ENCODE peak calls at places on chromosomes 2 and 18, in five cellular contexts. One of them, this sample, is unnamed.

GRCh38 chr18:25284861-25285574 is 66.9 kb downstream of the ZNF521 start:
- DNase-seq in pancreas: no peak
- DNase-seq in osteoblast: no peak
- DNase-seq in neural progenitor cell: peak
- DNase-seq in uterus: peak
- DNase-seq in this sample: no peak

GRCh38 chr2:55482186-55482945 is 37.2 kb upstream of the CFAP36 start:
- DNase-seq in pancreas: no peak
- DNase-seq in osteoblast: peak
- DNase-seq in neural progenitor cell: no peak
- DNase-seq in uterus: no peak
- DNase-seq in this sample: no peak

GRCh38 chr2:68799615-68800400 is 65.2 kb downstream of the ARHGAP25 start:
- DNase-seq in pancreas: no peak
- DNase-seq in osteoblast: no peak
- DNase-seq in neural progenitor cell: peak
- DNase-seq in uterus: no peak
- DNase-seq in this sample: no peak

GRCh38 chr2:216283038-216283900 is 89.0 kb downstream of the MARCHF4 start:
- DNase-seq in pancreas: no peak
- DNase-seq in osteoblast: no peak
- DNase-seq in neural progenitor cell: peak
- DNase-seq in uterus: no peak
- DNase-seq in this sample: peak

GRCh38 chr2:177989029-177989885 is 83.3 kb downstream of the PDE11A start:
- DNase-seq in pancreas: no peak
- DNase-seq in osteoblast: peak
- DNase-seq in neural progenitor cell: no peak
- DNase-seq in uterus: no peak
- DNase-seq in this sample: no peak

GRCh38 chr2:145631561-145631960 is 1111.6 kb upstream of the ZEB2 start:
- DNase-seq in pancreas: no peak
- DNase-seq in osteoblast: no peak
- DNase-seq in neural progenitor cell: no peak
- DNase-seq in uterus: no peak
- DNase-seq in this sample: no peak

GRCh38 chr2:221724631-221725203 is 152.6 kb upstream of the EPHA4 start:
- DNase-seq in pancreas: no peak
- DNase-seq in osteoblast: no peak
- DNase-seq in neural progenitor cell: no peak
- DNase-seq in uterus: no peak
- DNase-seq in this sample: no peak

GRCh38 chr2:236166157-236166780 is 1.9 kb downstream of the GBX2 start:
- DNase-seq in pancreas: no peak
- DNase-seq in osteoblast: peak
- DNase-seq in neural progenitor cell: peak
- DNase-seq in uterus: no peak
- DNase-seq in this sample: no peak

GRCh38 chr2:67733517-67733916 is 329.3 kb downstream of the C1D start:
- DNase-seq in pancreas: peak
- DNase-seq in osteoblast: no peak
- DNase-seq in neural progenitor cell: peak
- DNase-seq in uterus: no peak
- DNase-seq in this sample: peak

GRCh38 chr2:227608469-227609338 is 5.9 kb downstream of the SCYGR3 start:
- DNase-seq in pancreas: no peak
- DNase-seq in osteoblast: no peak
- DNase-seq in neural progenitor cell: no peak
- DNase-seq in uterus: no peak
- DNase-seq in this sample: no peak

GRCh38 chr2:56741601-56742102 is 557.9 kb downstream of the CCDC85A start:
- DNase-seq in pancreas: no peak
- DNase-seq in osteoblast: peak
- DNase-seq in neural progenitor cell: no peak
- DNase-seq in uterus: peak
- DNase-seq in this sample: peak

GRCh38 chr2:173451137-173451536 is 96.5 kb downstream of the CDCA7 start:
- DNase-seq in pancreas: no peak
- DNase-seq in osteoblast: no peak
- DNase-seq in neural progenitor cell: no peak
- DNase-seq in uterus: no peak
- DNase-seq in this sample: no peak

GRCh38 chr2:101679037-101679726 is 18.3 kb upstream of the MAP4K4 start:
- DNase-seq in pancreas: no peak
- DNase-seq in osteoblast: no peak
- DNase-seq in neural progenitor cell: no peak
- DNase-seq in uterus: no peak
- DNase-seq in this sample: peak

GRCh38 chr2:119065146-119065545 is 93.4 kb downstream of the C1QL2 start:
- DNase-seq in pancreas: no peak
- DNase-seq in osteoblast: no peak
- DNase-seq in neural progenitor cell: no peak
- DNase-seq in uterus: no peak
- DNase-seq in this sample: no peak

GRCh38 chr18:61803393-61803792 is 89.4 kb downstream of the RNF152 start:
- DNase-seq in pancreas: no peak
- DNase-seq in osteoblast: no peak
- DNase-seq in neural progenitor cell: peak
- DNase-seq in uterus: no peak
- DNase-seq in this sample: no peak

GRCh38 chr2:161369311-161369710 is 46.8 kb upstream of the TBR1 start:
- DNase-seq in pancreas: no peak
- DNase-seq in osteoblast: no peak
- DNase-seq in neural progenitor cell: no peak
- DNase-seq in uterus: no peak
- DNase-seq in this sample: no peak

GRCh38 chr18:61917870-61918269 is 25.1 kb upstream of the RNF152 start:
- DNase-seq in pancreas: no peak
- DNase-seq in osteoblast: no peak
- DNase-seq in neural progenitor cell: no peak
- DNase-seq in uterus: no peak
- DNase-seq in this sample: no peak

GRCh38 chr2:223469270-223470057 is 132.7 kb downstream of the SCG2 start:
- DNase-seq in pancreas: no peak
- DNase-seq in osteoblast: no peak
- DNase-seq in neural progenitor cell: no peak
- DNase-seq in uterus: peak
- DNase-seq in this sample: peak

GRCh38 chr2:70340921-70341765 is 39.3 kb upstream of the FAM136A start:
- DNase-seq in pancreas: no peak
- DNase-seq in osteoblast: peak
- DNase-seq in neural progenitor cell: peak
- DNase-seq in uterus: no peak
- DNase-seq in this sample: no peak

GRCh38 chr18:9619545-9619944 is 5.2 kb upstream of the PPP4R1 start:
- DNase-seq in pancreas: no peak
- DNase-seq in osteoblast: peak
- DNase-seq in neural progenitor cell: no peak
- DNase-seq in uterus: no peak
- DNase-seq in this sample: no peak

GRCh38 chr2:207185372-207185771 is 19.6 kb upstream of the KLF7 start:
- DNase-seq in pancreas: no peak
- DNase-seq in osteoblast: no peak
- DNase-seq in neural progenitor cell: no peak
- DNase-seq in uterus: no peak
- DNase-seq in this sample: no peak

GRCh38 chr2:231900486-231900942 is 25.7 kb downstream of the NPPC start:
- DNase-seq in pancreas: peak
- DNase-seq in osteoblast: peak
- DNase-seq in neural progenitor cell: peak
- DNase-seq in uterus: peak
- DNase-seq in this sample: peak

GRCh38 chr2:199527071-199527470 is 69.3 kb upstream of the SATB2 start:
- DNase-seq in pancreas: no peak
- DNase-seq in osteoblast: no peak
- DNase-seq in neural progenitor cell: no peak
- DNase-seq in uterus: no peak
- DNase-seq in this sample: no peak

GRCh38 chr2:105926960-105927678 is 182.4 kb downstream of the NCK2 start:
- DNase-seq in pancreas: no peak
- DNase-seq in osteoblast: no peak
- DNase-seq in neural progenitor cell: no peak
- DNase-seq in uterus: no peak
- DNase-seq in this sample: no peak

GRCh38 chr18:75109819-75110218 is 99.1 kb downstream of the PTGR3 start:
- DNase-seq in pancreas: no peak
- DNase-seq in osteoblast: no peak
- DNase-seq in neural progenitor cell: no peak
- DNase-seq in uterus: no peak
- DNase-seq in this sample: no peak

GRCh38 chr2:160584972-160585494 is 91.4 kb upstream of the RBMS1 start:
- DNase-seq in pancreas: no peak
- DNase-seq in osteoblast: peak
- DNase-seq in neural progenitor cell: no peak
- DNase-seq in uterus: no peak
- DNase-seq in this sample: no peak

GRCh38 chr2:65514555-65515195 is 82.3 kb upstream of the SPRED2 start:
- DNase-seq in pancreas: no peak
- DNase-seq in osteoblast: peak
- DNase-seq in neural progenitor cell: no peak
- DNase-seq in uterus: no peak
- DNase-seq in this sample: no peak

GRCh38 chr2:181104512-181105121 is 124.2 kb downstream of the UBE2E3 start:
- DNase-seq in pancreas: no peak
- DNase-seq in osteoblast: peak
- DNase-seq in neural progenitor cell: peak
- DNase-seq in uterus: no peak
- DNase-seq in this sample: no peak

DNA sequence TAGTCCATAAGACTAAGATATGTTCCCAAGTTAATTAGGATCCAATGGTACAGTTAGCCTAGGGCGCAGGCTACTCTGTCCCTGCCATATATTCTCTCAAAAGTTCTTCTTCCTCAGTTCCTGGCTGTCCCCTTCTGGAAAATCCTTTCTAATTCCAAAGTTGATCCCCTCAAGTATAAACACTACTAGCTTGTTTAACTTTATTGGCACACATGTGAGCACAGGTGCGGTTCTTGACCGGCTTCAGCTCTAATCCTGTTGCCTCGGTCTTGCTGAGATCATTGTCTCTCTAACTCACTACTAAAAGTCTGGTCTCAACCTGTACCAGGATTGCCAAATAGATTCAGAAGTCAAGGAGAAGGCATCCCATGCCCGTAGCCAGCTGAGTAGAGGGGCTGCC is 89.0 kb downstream of the SEMA4F start:
- DNase-seq in pancreas: no peak
- DNase-seq in osteoblast: no peak
- DNase-seq in neural progenitor cell: no peak
- DNase-seq in uterus: no peak
- DNase-seq in this sample: no peak
- TF ChIP-seq CTCF in pancreas: no peak
- TF ChIP-seq CTCF in osteoblast: no peak
- TF ChIP-seq CTCF in neural progenitor cell: no peak
- TF ChIP-seq CTCF in uterus: no peak
- TF ChIP-seq CTCF in this sample: no peak

GRCh38 chr2:240136013-240136670 is at the start of gene COPS9:
- DNase-seq in pancreas: peak
- DNase-seq in osteoblast: peak
- DNase-seq in neural progenitor cell: peak
- DNase-seq in uterus: peak
- DNase-seq in this sample: peak

GRCh38 chr2:240134466-240134865 is 1.6 kb downstream of the COPS9 start:
- DNase-seq in pancreas: no peak
- DNase-seq in osteoblast: peak
- DNase-seq in neural progenitor cell: no peak
- DNase-seq in uterus: no peak
- DNase-seq in this sample: peak

GRCh38 chr2:240135706-240136012 is 446 bp downstream of the COPS9 start:
- DNase-seq in pancreas: no peak
- DNase-seq in osteoblast: peak
- DNase-seq in neural progenitor cell: no peak
- DNase-seq in uterus: no peak
- DNase-seq in this sample: no peak

GRCh38 chr2:240133401-240133800 is 2.7 kb downstream of the COPS9 start:
- DNase-seq in pancreas: no peak
- DNase-seq in osteoblast: no peak
- DNase-seq in neural progenitor cell: no peak
- DNase-seq in uterus: no peak
- DNase-seq in this sample: peak

DNA sequence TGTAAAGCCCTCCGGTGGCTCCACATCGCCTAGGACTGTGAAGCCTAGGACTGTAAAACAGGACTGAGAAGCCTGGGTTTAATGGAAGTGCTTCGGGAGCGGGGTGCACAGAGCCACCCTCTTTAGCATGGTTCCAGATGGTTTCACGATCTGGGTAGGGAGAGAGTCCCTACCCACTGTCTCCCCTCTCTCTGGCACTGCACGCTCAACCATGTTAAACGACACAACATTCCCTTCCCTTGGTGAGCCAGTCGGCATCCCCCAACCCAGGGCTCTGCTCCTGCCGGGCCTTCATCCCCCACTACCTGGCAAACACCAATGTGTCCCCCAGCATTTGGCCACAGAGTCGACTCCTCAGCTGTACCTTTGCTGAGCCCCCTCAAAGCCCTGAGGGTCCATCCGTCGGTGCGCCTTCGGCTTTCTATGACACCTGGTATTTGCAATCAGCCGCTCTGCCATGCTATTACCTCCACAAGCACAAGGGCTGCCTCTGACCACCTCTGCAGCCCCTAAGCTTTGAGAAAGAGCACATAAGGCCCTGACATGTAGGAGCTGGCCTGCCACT is 1.1 kb downstream of the COPS9 start:
- DNase-seq in pancreas: no peak
- DNase-seq in osteoblast: peak
- DNase-seq in neural progenitor cell: no peak
- DNase-seq in uterus: no peak
- DNase-seq in this sample: peak
- H3K4me3 ChIP-seq in pancreas: peak
- H3K4me3 ChIP-seq in osteoblast: peak
- H3K4me3 ChIP-seq in neural progenitor cell: peak
- H3K4me3 ChIP-seq in uterus: peak
- H3K4me3 ChIP-seq in this sample: peak

DNA sequence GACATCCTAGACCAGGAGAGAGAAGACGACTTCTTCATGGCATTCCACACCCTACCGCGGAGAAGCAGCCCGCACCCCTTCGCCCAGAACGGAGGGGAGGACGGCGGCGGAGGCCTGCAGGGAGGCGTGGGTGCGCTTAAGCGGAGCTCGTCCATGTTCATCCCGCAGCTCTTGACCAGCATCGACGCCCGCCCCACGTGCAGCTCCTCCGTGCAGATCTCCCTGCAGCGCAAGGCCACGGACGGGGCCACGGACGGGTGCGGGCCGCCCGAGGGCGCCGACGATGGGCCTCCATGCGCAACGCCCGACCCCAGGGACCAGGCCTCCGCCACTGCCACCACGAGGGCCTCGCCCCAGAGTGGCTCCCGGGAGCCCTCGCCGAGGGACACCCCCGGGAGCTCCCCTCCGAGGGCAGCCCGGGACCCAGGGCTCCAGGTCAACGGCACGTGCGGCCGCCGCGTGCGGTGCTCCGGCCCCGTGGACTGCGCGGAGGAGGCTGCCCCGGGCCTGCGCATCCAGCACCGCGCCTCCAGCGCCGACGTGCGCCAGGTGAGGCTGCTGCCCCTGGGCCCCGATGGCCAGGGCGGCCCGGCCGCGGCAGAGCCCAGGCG is 211.8 kb downstream of the NEDD4L start:
- DNase-seq in pancreas: no peak
- DNase-seq in osteoblast: no peak
- DNase-seq in neural progenitor cell: no peak
- DNase-seq in uterus: no peak
- DNase-seq in this sample: peak
- H3K27ac ChIP-seq in pancreas: no peak
- H3K27ac ChIP-seq in osteoblast: no peak
- H3K27ac ChIP-seq in neural progenitor cell: no peak
- H3K27ac ChIP-seq in uterus: no peak
- H3K27ac ChIP-seq in this sample: no peak

GRCh38 chr2:104521247-104521646 is 332.7 kb upstream of the POU3F3 start:
- DNase-seq in pancreas: no peak
- DNase-seq in osteoblast: no peak
- DNase-seq in neural progenitor cell: peak
- DNase-seq in uterus: no peak
- DNase-seq in this sample: no peak
- TF ChIP-seq CTCF in pancreas: no peak
- TF ChIP-seq CTCF in osteoblast: no peak
- TF ChIP-seq CTCF in neural progenitor cell: peak
- TF ChIP-seq CTCF in uterus: no peak
- TF ChIP-seq CTCF in this sample: no peak